ENCODE peak calls at places on chromosomes 7 and 10, in four cellular contexts. G is fibroblast of lung, N is H9, W is keratinocyte. L is an unnamed sample.

GRCh38 chr7:17814058-17814457 is 126.2 kb downstream of the SNX13 start:
- DNase-seq in G (no peak), N (no peak), W (no peak), L (no peak)

GRCh38 chr10:59240581-59241183 is 64.2 kb downstream of the PHYHIPL start:
- DNase-seq in G (peak; percentile 26), N (no peak), W (no peak), L (peak; percentile 23)

GRCh38 chr7:68730871-68731403 is 867.3 kb upstream of the AUTS2 start:
- DNase-seq in G (peak; percentile 19), N (no peak), W (no peak), L (no peak)

GRCh38 chr7:100655908-100656674 is at the start of gene ACTL6B:
- DNase-seq in G (no peak), N (peak; percentile 91), W (no peak), L (peak; percentile 57)

GRCh38 chr7:159067870-159068787 is 76.5 kb downstream of the VIPR2 start:
- DNase-seq in G (no peak), N (no peak), W (no peak), L (peak; percentile 32)

GRCh38 chr10:5546891-5547683 is 22.3 kb downstream of the CALML3 start:
- DNase-seq in G (peak; percentile 68), N (no peak), W (no peak), L (peak; percentile 89)

GRCh38 chr7:157992511-157993160 is 595.0 kb downstream of the PTPRN2 start:
- DNase-seq in G (no peak), N (no peak), W (no peak), L (no peak)

GRCh38 chr7:132532237-132532734 is 44.0 kb downstream of the PLXNA4 start:
- DNase-seq in G (no peak), N (no peak), W (no peak), L (no peak)

GRCh38 chr7:132977234-132977633 is 104.7 kb downstream of the CHCHD3 start:
- DNase-seq in G (no peak), N (no peak), W (no peak), L (no peak)

GRCh38 chr7:116194115-116194514 is 16.2 kb upstream of the TES start:
- DNase-seq in G (peak; percentile 77), N (no peak), W (no peak), L (no peak)

GRCh38 chr7:19284596-19285300 is 139.5 kb upstream of the FERD3L start:
- DNase-seq in G (peak; percentile 62), N (no peak), W (no peak), L (no peak)

GRCh38 chr10:110081914-110082313 is 74.1 kb downstream of the ADD3 start:
- DNase-seq in G (peak; percentile 75), N (no peak), W (no peak), L (no peak)

GRCh38 chr7:26156454-26157365 is 4.7 kb downstream of the NFE2L3 start:
- DNase-seq in G (peak; percentile 97), N (no peak), W (peak; percentile 63), L (no peak)

GRCh38 chr7:136865777-136866176 is 2.7 kb upstream of the CHRM2 start:
- DNase-seq in G (no peak), N (no peak), W (no peak), L (no peak)

GRCh38 chr7:1505731-1506550 is 1.8 kb upstream of the INTS1 start:
- DNase-seq in G (no peak), N (no peak), W (no peak), L (peak; percentile 40)

GRCh38 chr10:82953909-82954308 is 1078.9 kb downstream of the NRG3 start:
- DNase-seq in G (no peak), N (no peak), W (no peak), L (no peak)

GRCh38 chr7:102914585-102914984 is 1.8 kb downstream of the LRRC17 start:
- DNase-seq in G (peak; percentile 93), N (peak; percentile 62), W (no peak), L (peak; percentile 34)
- H3K4me1 ChIP-seq in G (peaks cover 8% of the 10 kb centered on the region), N (peaks cover 3% of the 10 kb centered on the region), W (peaks cover 9% of the 10 kb centered on the region), L (no peaks in the 10 kb centered on the region)

GRCh38 chr10:106136175-106136574 is 1028.3 kb downstream of the SORCS1 start:
- DNase-seq in G (no peak), N (no peak), W (no peak), L (no peak)

GRCh38 chr10:106133451-106133850 is 1031.1 kb downstream of the SORCS1 start:
- DNase-seq in G (no peak), N (no peak), W (no peak), L (no peak)

GRCh38 chr10:106134326-106135000 is 1030.0 kb downstream of the SORCS1 start:
- DNase-seq in G (no peak), N (no peak), W (no peak), L (no peak)

GRCh38 chr10:106132956-106133355 is 1031.5 kb downstream of the SORCS1 start:
- DNase-seq in G (no peak), N (no peak), W (no peak), L (no peak)
- TF ChIP-seq CTCF in G (no peak), N (no peak), W (no peak), L (no peak)

GRCh38 chr7:64879800-64880199 is 23.3 kb upstream of the ZNF273 start:
- DNase-seq in G (no peak), N (peak; percentile 4), W (no peak), L (peak; percentile 10)
- H3K9ac ChIP-seq in G (no peak overlapping the region), N (no peak overlapping the region), W (no peak overlapping the region), L (no peak overlapping the region)

DNA sequence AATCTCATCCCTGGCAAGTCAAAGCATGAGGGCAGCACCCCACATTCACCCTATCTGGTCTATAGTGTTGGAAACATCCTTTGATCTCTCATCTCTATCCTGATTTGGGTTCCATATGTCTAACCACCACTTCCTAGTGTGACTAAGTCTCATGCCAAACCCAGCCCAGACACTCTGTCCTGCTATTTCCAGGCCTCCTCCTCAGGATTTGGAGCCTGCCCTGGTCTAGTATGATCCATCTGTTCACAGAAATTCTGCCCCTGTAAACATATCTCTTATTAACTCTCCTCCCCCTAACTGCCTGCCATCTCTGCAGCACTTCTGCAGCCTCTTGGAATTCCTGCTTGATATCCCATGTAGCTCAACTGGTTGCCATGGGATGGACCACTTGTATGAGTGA is 320.9 kb upstream of the IMMP2L start:
- DNase-seq in G (no peak), N (no peak), W (no peak), L (no peak)
- H3K4me1 ChIP-seq in G (no peaks in the 10 kb centered on the region), N (peaks cover 5% of the 10 kb centered on the region), W (no peaks in the 10 kb centered on the region), L (no peaks in the 10 kb centered on the region)

L was measured in colonic mucosa.